ENCODE peak calls at places on chromosome 4, in eight cellular contexts. X is astrocyte of the spinal cord, B is psoas muscle, S is AG04449, I is HFF-Myc, J is GM12865, W is fibroblast of pulmonary artery, Y is heart right ventricle. G is an unnamed sample.

GRCh38 chr4:94892051-94892450 is 134.3 kb downstream of the BMPR1B start:
- DNase-seq in X (peak; percentile 63), B (no peak), S (no peak), I (no peak), J (no peak), W (no peak), Y (no peak), G (peak; percentile 47)

GRCh38 chr4:84531689-84532088 is 32.6 kb upstream of the NKX6-1 start:
- DNase-seq in X (no peak), B (no peak), S (no peak), I (no peak), J (no peak), W (no peak), Y (no peak), G (no peak)

GRCh38 chr4:164700471-164700870 is 53.5 kb upstream of the SMIM31 start:
- DNase-seq in X (no peak), B (no peak), S (no peak), I (no peak), J (peak; percentile 59), W (no peak), Y (no peak), G (no peak)

GRCh38 chr4:76198411-76199237 is 15.0 kb downstream of the SCARB2 start:
- DNase-seq in X (peak; percentile 89), B (no peak), S (no peak), I (peak; percentile 75), J (peak; percentile 95), W (peak; percentile 94), Y (no peak), G (peak; percentile 62)

GRCh38 chr4:915041-915474 is 17.1 kb downstream of the GAK start:
- DNase-seq in X (no peak), B (no peak), S (no peak), I (no peak), J (no peak), W (no peak), Y (no peak), G (no peak)

GRCh38 chr4:82797591-82798081 is 960 bp downstream of the SCD5 start:
- DNase-seq in X (peak; percentile 55), B (peak; percentile 32), S (no peak), I (no peak), J (peak; percentile 16), W (no peak), Y (peak; percentile 28), G (no peak)

GRCh38 chr4:119113033-119113655 is 22.5 kb upstream of the MYOZ2 start:
- DNase-seq in X (peak; percentile 95), B (no peak), S (peak; percentile 73), I (peak; percentile 88), J (no peak), W (peak; percentile 94), Y (no peak), G (peak; percentile 89)

GRCh38 chr4:143085224-143085623 is 99.5 kb upstream of the USP38 start:
- DNase-seq in X (peak; percentile 2), B (no peak), S (no peak), I (no peak), J (no peak), W (peak; percentile 15), Y (no peak), G (no peak)

GRCh38 chr4:114921191-114921590 is 192.2 kb downstream of the NDST4 start:
- DNase-seq in X (no peak), B (no peak), S (no peak), I (no peak), J (no peak), W (no peak), Y (no peak), G (no peak)

GRCh38 chr4:182278729-182279128 is 35.5 kb downstream of the TENM3 start:
- DNase-seq in X (no peak), B (no peak), S (no peak), I (no peak), J (no peak), W (no peak), Y (no peak), G (no peak)

GRCh38 chr4:78885598-78885997 is 53.6 kb downstream of the PAQR3 start:
- DNase-seq in X (no peak), B (no peak), S (peak; percentile 57), I (no peak), J (no peak), W (no peak), Y (no peak), G (no peak)

GRCh38 chr4:153623491-153623890 is 60.6 kb upstream of the TLR2 start:
- DNase-seq in X (no peak), B (no peak), S (no peak), I (no peak), J (no peak), W (no peak), Y (no peak), G (no peak)

GRCh38 chr4:176034498-176034897 is 31.1 kb upstream of the WDR17 start:
- DNase-seq in X (peak; percentile 57), B (no peak), S (peak; percentile 5), I (peak; percentile 7), J (peak; percentile 41), W (peak; percentile 61), Y (no peak), G (peak; percentile 50)

GRCh38 chr4:16684083-16684482 is 214.4 kb downstream of the LDB2 start:
- DNase-seq in X (peak; percentile 56), B (no peak), S (peak; percentile 83), I (peak; percentile 47), J (no peak), W (peak; percentile 95), Y (no peak), G (no peak)
- H3K4me3 ChIP-seq in X (no peak overlapping the region), B (no peak overlapping the region), S (no peak overlapping the region), I (no peak overlapping the region), J (no peak overlapping the region), W (no peak overlapping the region), Y (no peak overlapping the region), G (no peak overlapping the region)

GRCh38 chr4:156635046-156635445 is 336.6 kb downstream of the PDGFC start:
- DNase-seq in X (peak; percentile 37), B (no peak), S (no peak), I (no peak), J (no peak), W (no peak), Y (no peak), G (no peak)

GRCh38 chr4:156636398-156636797 is 335.2 kb downstream of the PDGFC start:
- DNase-seq in X (no peak), B (no peak), S (no peak), I (no peak), J (no peak), W (no peak), Y (no peak), G (no peak)

GRCh38 chr4:156642161-156642560 is 329.4 kb downstream of the PDGFC start:
- DNase-seq in X (no peak), B (no peak), S (no peak), I (no peak), J (no peak), W (no peak), Y (no peak), G (no peak)

GRCh38 chr4:156638332-156638731 is 333.3 kb downstream of the PDGFC start:
- DNase-seq in X (peak; percentile 57), B (no peak), S (no peak), I (no peak), J (no peak), W (peak; percentile 66), Y (no peak), G (peak; percentile 31)

DNA sequence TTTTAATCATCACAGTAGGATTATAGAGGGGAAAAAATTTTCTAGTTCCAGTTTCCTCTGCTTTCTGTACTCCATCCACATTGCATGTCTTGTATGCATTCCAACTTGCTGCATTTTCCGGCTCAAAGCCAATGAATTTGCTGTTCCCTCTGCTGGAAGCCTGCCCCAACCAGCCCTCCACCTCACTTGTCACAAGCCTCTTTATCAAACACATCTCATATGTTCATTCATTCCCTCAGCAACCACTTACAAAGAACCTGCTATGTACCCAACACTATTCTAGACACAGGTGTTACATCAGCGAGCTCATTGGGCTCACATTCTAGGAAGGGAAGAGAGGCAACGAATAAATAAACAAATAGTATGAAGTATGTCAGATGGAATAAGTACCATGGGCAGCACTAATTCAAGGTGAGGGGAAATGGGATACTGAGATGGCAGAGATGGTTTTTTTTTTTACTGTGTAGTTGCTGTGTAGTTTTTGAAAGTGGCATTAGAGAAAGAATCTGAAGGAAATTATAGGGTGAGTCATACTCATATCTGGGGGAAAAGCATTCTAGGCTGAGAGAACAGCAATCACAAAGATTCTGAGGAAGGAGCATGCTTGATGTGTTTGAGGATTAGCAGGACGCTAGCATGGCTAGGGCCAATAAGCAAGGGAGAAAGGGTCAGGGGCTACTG is 332.5 kb downstream of the PDGFC start:
- DNase-seq in X (peak; percentile 82), B (no peak), S (no peak), I (no peak), J (no peak), W (peak; percentile 77), Y (no peak), G (peak; percentile 70)
- TF ChIP-seq CTCF in X (no peak), B (no peak), S (no peak), I (no peak), J (no peak), W (no peak), Y (no peak), G (no peak)

GRCh38 chr4:53098681-53099121 is 236.6 kb downstream of the RASL11B start:
- DNase-seq in X (peak; percentile 62), B (no peak), S (peak; percentile 63), I (no peak), J (no peak), W (peak; percentile 74), Y (no peak), G (no peak)

GRCh38 chr4:53105313-53105712 is 243.2 kb downstream of the RASL11B start:
- DNase-seq in X (no peak), B (no peak), S (no peak), I (no peak), J (no peak), W (no peak), Y (no peak), G (no peak)

GRCh38 chr4:53103489-53103888 is 241.4 kb downstream of the RASL11B start:
- DNase-seq in X (no peak), B (no peak), S (no peak), I (no peak), J (no peak), W (peak; percentile 42), Y (no peak), G (no peak)

DNA sequence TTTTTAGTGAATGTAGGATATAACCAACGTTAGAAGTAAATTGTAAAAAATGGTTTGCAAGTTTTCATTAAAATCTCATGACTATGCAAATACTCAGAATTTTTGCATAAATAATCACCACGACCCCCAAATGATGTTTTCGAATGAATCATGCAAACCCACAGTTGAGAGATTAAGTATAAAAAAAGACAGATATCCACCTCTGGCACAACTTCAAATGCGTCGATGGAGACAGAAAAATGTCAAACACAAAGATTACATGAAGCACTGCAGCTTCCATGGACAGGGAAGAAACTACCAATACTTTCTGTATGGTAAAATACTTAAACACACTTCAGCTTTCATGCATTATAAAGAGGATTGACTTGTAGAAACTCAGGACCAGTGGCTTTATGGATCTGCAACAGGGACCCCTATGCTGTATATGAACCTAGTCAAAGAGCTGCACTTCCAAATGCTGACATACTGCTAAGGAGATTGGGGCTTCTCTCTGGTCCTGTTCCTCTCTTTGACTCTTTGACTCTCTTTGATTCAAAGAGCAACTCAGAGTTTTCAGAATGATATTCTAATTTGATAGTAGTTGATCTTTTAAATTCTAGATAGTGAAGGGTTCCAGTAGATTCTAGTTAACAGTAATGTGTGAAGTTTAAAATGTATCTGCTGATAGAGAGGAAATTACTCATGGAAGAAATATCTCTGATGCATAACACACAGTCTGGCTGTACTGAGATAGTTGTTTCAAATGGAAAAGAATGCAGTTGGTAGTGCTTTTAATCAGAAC is 238.9 kb downstream of the RASL11B start:
- DNase-seq in X (peak; percentile 79), B (no peak), S (peak; percentile 57), I (no peak), J (no peak), W (peak; percentile 80), Y (no peak), G (peak; percentile 33)
- H3K4me3 ChIP-seq in X (no peak overlapping the region), B (no peak overlapping the region), S (peak overlapping the region; percentile 39), I (no peak overlapping the region), J (no peak overlapping the region), W (peak overlapping the region; percentile 6), Y (no peak overlapping the region), G (no peak overlapping the region)

GRCh38 chr4:168710353-168710946 is 213.6 kb downstream of the PALLD start:
- DNase-seq in X (peak; percentile 85), B (no peak), S (no peak), I (peak; percentile 47), J (peak; percentile 21), W (peak; percentile 82), Y (no peak), G (peak; percentile 63)
- TF ChIP-seq CTCF in X (peak; percentile 62), B (peak; percentile 71), S (peak; percentile 43), I (peak; percentile 57), J (no peak), W (peak; percentile 73), Y (peak; percentile 58), G (peak; percentile 66)

G was measured in astrocyte of the cerebellum.